ENCODE peak calls at places on chromosomes 13 and 19, in five cellular contexts. One of them, this sample, is unnamed.

GRCh38 chr19:48338802-48339660 is 13.7 kb downstream of the EMP3 start:
- DNase-seq in glutamatergic neuron: no peak
- DNase-seq in heart right ventricle: no peak
- DNase-seq in foreskin fibroblast: no peak
- DNase-seq in fibroblast of mammary gland: no peak
- DNase-seq in this sample: no peak

GRCh38 chr19:3266792-3267469 is 42.5 kb downstream of the CELF5 start:
- DNase-seq in fibroblast of mammary gland: no peak
- DNase-seq in foreskin fibroblast: no peak
- DNase-seq in heart right ventricle: no peak
- DNase-seq in glutamatergic neuron: no peak
- DNase-seq in this sample: no peak

GRCh38 chr13:112510002-112510780 is 77.8 kb downstream of the TUBGCP3 start:
- DNase-seq in glutamatergic neuron: peak; percentile 49
- DNase-seq in heart right ventricle: no peak
- DNase-seq in foreskin fibroblast: peak; percentile 80
- DNase-seq in fibroblast of mammary gland: peak; percentile 70
- DNase-seq in this sample: peak; percentile 52

GRCh38 chr19:30076751-30077670 is 135.0 kb downstream of the URI1 start:
- DNase-seq in glutamatergic neuron: peak; percentile 9
- DNase-seq in fibroblast of mammary gland: no peak
- DNase-seq in foreskin fibroblast: no peak
- DNase-seq in heart right ventricle: no peak
- DNase-seq in this sample: no peak

GRCh38 chr19:55407625-55408319 is at the start of gene UBE2S:
- DNase-seq in fibroblast of mammary gland: peak; percentile 99
- DNase-seq in foreskin fibroblast: peak; percentile 100
- DNase-seq in glutamatergic neuron: peak; percentile 96
- DNase-seq in heart right ventricle: peak; percentile 98
- DNase-seq in this sample: peak; percentile 98

GRCh38 chr19:19064811-19065745 is 1.3 kb downstream of the SLC25A42 start:
- DNase-seq in fibroblast of mammary gland: no peak
- DNase-seq in heart right ventricle: no peak
- DNase-seq in glutamatergic neuron: peak; percentile 34
- DNase-seq in foreskin fibroblast: peak; percentile 24
- DNase-seq in this sample: no peak

GRCh38 chr19:18940791-18941627 is at the start of gene HOMER3:
- DNase-seq in heart right ventricle: peak; percentile 88
- DNase-seq in glutamatergic neuron: peak; percentile 93
- DNase-seq in fibroblast of mammary gland: peak; percentile 39
- DNase-seq in foreskin fibroblast: peak; percentile 86
- DNase-seq in this sample: peak; percentile 19

GRCh38 chr19:1068111-1069001 is 1.4 kb downstream of the ARHGAP45 start:
- DNase-seq in heart right ventricle: peak; percentile 61
- DNase-seq in foreskin fibroblast: no peak
- DNase-seq in glutamatergic neuron: no peak
- DNase-seq in fibroblast of mammary gland: no peak
- DNase-seq in this sample: no peak

GRCh38 chr19:13604902-13605586 is 98.8 kb upstream of the CACNA1A start:
- DNase-seq in heart right ventricle: no peak
- DNase-seq in foreskin fibroblast: no peak
- DNase-seq in fibroblast of mammary gland: no peak
- DNase-seq in glutamatergic neuron: no peak
- DNase-seq in this sample: no peak

GRCh38 chr19:42595550-42596172 is 937 bp upstream of the CEACAM8 start:
- DNase-seq in foreskin fibroblast: no peak
- DNase-seq in glutamatergic neuron: no peak
- DNase-seq in fibroblast of mammary gland: no peak
- DNase-seq in heart right ventricle: no peak
- DNase-seq in this sample: no peak

GRCh38 chr13:68667863-68668262 is 1437.7 kb upstream of the PCDH9 start:
- DNase-seq in foreskin fibroblast: no peak
- DNase-seq in heart right ventricle: no peak
- DNase-seq in fibroblast of mammary gland: no peak
- DNase-seq in glutamatergic neuron: no peak
- DNase-seq in this sample: no peak

GRCh38 chr19:47542030-47542475 is 27.2 kb upstream of the NAPA start:
- DNase-seq in heart right ventricle: no peak
- DNase-seq in foreskin fibroblast: peak; percentile 35
- DNase-seq in fibroblast of mammary gland: peak; percentile 42
- DNase-seq in glutamatergic neuron: no peak
- DNase-seq in this sample: no peak

GRCh38 chr13:112916296-112916695 is 52.7 kb upstream of the MCF2L start:
- DNase-seq in glutamatergic neuron: no peak
- DNase-seq in heart right ventricle: no peak
- DNase-seq in foreskin fibroblast: no peak
- DNase-seq in fibroblast of mammary gland: no peak
- DNase-seq in this sample: no peak

GRCh38 chr19:18948075-18948975 is 7.3 kb upstream of the HOMER3 start:
- DNase-seq in heart right ventricle: no peak
- DNase-seq in glutamatergic neuron: no peak
- DNase-seq in fibroblast of mammary gland: no peak
- DNase-seq in foreskin fibroblast: no peak
- DNase-seq in this sample: no peak

GRCh38 chr19:13013649-13014048 is 18.4 kb downstream of the NFIX start:
- DNase-seq in glutamatergic neuron: no peak
- DNase-seq in heart right ventricle: no peak
- DNase-seq in fibroblast of mammary gland: peak; percentile 63
- DNase-seq in foreskin fibroblast: no peak
- DNase-seq in this sample: no peak

GRCh38 chr19:49691243-49692101 is 556 bp downstream of the CPT1C start:
- DNase-seq in fibroblast of mammary gland: peak; percentile 70
- DNase-seq in glutamatergic neuron: peak; percentile 94
- DNase-seq in foreskin fibroblast: peak; percentile 91
- DNase-seq in heart right ventricle: peak; percentile 64
- DNase-seq in this sample: peak; percentile 49

GRCh38 chr19:30682576-30683536 is 310.7 kb downstream of the ZNF536 start:
- DNase-seq in heart right ventricle: peak; percentile 74
- DNase-seq in glutamatergic neuron: peak; percentile 89
- DNase-seq in foreskin fibroblast: peak; percentile 95
- DNase-seq in fibroblast of mammary gland: peak; percentile 92
- DNase-seq in this sample: peak; percentile 76

GRCh38 chr19:24060687-24061356 is 26.2 kb upstream of the ZNF254 start:
- DNase-seq in foreskin fibroblast: peak; percentile 41
- DNase-seq in fibroblast of mammary gland: peak; percentile 59
- DNase-seq in glutamatergic neuron: no peak
- DNase-seq in heart right ventricle: no peak
- DNase-seq in this sample: no peak

GRCh38 chr19:33778089-33778791 is 18.4 kb upstream of the KCTD15 start:
- DNase-seq in heart right ventricle: peak; percentile 90
- DNase-seq in foreskin fibroblast: peak; percentile 88
- DNase-seq in fibroblast of mammary gland: peak; percentile 66
- DNase-seq in glutamatergic neuron: peak; percentile 92
- DNase-seq in this sample: peak; percentile 50

GRCh38 chr13:49279885-49280284 is 32.2 kb downstream of the CDADC1 start:
- DNase-seq in fibroblast of mammary gland: no peak
- DNase-seq in foreskin fibroblast: no peak
- DNase-seq in heart right ventricle: no peak
- DNase-seq in glutamatergic neuron: no peak
- DNase-seq in this sample: no peak

GRCh38 chr13:101474419-101474957 is 22.0 kb downstream of the ITGBL1 start:
- DNase-seq in heart right ventricle: no peak
- DNase-seq in foreskin fibroblast: peak; percentile 87
- DNase-seq in glutamatergic neuron: peak; percentile 41
- DNase-seq in fibroblast of mammary gland: peak; percentile 90
- DNase-seq in this sample: peak; percentile 78

GRCh38 chr13:108950333-108951010 is 321.1 kb downstream of the MYO16 start:
- DNase-seq in heart right ventricle: no peak
- DNase-seq in fibroblast of mammary gland: no peak
- DNase-seq in glutamatergic neuron: no peak
- DNase-seq in foreskin fibroblast: no peak
- DNase-seq in this sample: no peak

GRCh38 chr19:35138305-35138799 is 272 bp upstream of the FXYD1 start:
- DNase-seq in fibroblast of mammary gland: no peak
- DNase-seq in glutamatergic neuron: no peak
- DNase-seq in heart right ventricle: peak; percentile 76
- DNase-seq in foreskin fibroblast: peak; percentile 42
- DNase-seq in this sample: no peak

GRCh38 chr13:19601749-19602725 is 31.4 kb upstream of the MPHOSPH8 start:
- DNase-seq in fibroblast of mammary gland: peak; percentile 32
- DNase-seq in heart right ventricle: peak; percentile 38
- DNase-seq in glutamatergic neuron: peak; percentile 71
- DNase-seq in foreskin fibroblast: peak; percentile 72
- DNase-seq in this sample: no peak

GRCh38 chr19:36719687-36720556 is 32.5 kb downstream of the ZNF567 start:
- DNase-seq in glutamatergic neuron: no peak
- DNase-seq in heart right ventricle: no peak
- DNase-seq in foreskin fibroblast: peak; percentile 1
- DNase-seq in fibroblast of mammary gland: peak; percentile 7
- DNase-seq in this sample: no peak

GRCh38 chr19:29576761-29577661 is 29.1 kb upstream of the POP4 start:
- DNase-seq in fibroblast of mammary gland: peak; percentile 44
- DNase-seq in foreskin fibroblast: peak; percentile 7
- DNase-seq in heart right ventricle: no peak
- DNase-seq in glutamatergic neuron: no peak
- DNase-seq in this sample: peak; percentile 5

GRCh38 chr13:113967206-113967720 is 6.6 kb downstream of the C13orf46 start:
- DNase-seq in fibroblast of mammary gland: no peak
- DNase-seq in heart right ventricle: no peak
- DNase-seq in glutamatergic neuron: peak; percentile 6
- DNase-seq in foreskin fibroblast: no peak
- DNase-seq in this sample: no peak

GRCh38 chr19:30022659-30023058 is 80.6 kb downstream of the URI1 start:
- DNase-seq in foreskin fibroblast: no peak
- DNase-seq in heart right ventricle: no peak
- DNase-seq in fibroblast of mammary gland: no peak
- DNase-seq in glutamatergic neuron: no peak
- DNase-seq in this sample: no peak

GRCh38 chr19:45876161-45876410 is 9.9 kb downstream of the IRF2BP1 start:
- DNase-seq in fibroblast of mammary gland: no peak
- DNase-seq in heart right ventricle: no peak
- DNase-seq in glutamatergic neuron: no peak
- DNase-seq in foreskin fibroblast: no peak
- DNase-seq in this sample: no peak

GRCh38 chr19:37506387-37507166 is at the start of gene ZNF793:
- DNase-seq in heart right ventricle: peak; percentile 84
- DNase-seq in glutamatergic neuron: peak; percentile 96
- DNase-seq in fibroblast of mammary gland: peak; percentile 77
- DNase-seq in foreskin fibroblast: peak; percentile 80
- DNase-seq in this sample: peak; percentile 56

GRCh38 chr19:934865-935422 is 9.1 kb downstream of the ARID3A start:
- DNase-seq in fibroblast of mammary gland: peak; percentile 48
- DNase-seq in glutamatergic neuron: no peak
- DNase-seq in foreskin fibroblast: peak; percentile 85
- DNase-seq in heart right ventricle: peak; percentile 89
- DNase-seq in this sample: no peak

GRCh38 chr19:3671680-3672574 is 28.3 kb downstream of the PIP5K1C start:
- DNase-seq in heart right ventricle: no peak
- DNase-seq in glutamatergic neuron: no peak
- DNase-seq in fibroblast of mammary gland: peak; percentile 53
- DNase-seq in foreskin fibroblast: peak; percentile 67
- DNase-seq in this sample: peak; percentile 54

GRCh38 chr19:19405919-19406877 is 723 bp downstream of the GATAD2A start:
- DNase-seq in foreskin fibroblast: peak; percentile 74
- DNase-seq in fibroblast of mammary gland: peak; percentile 73
- DNase-seq in heart right ventricle: peak; percentile 61
- DNase-seq in glutamatergic neuron: peak; percentile 73
- DNase-seq in this sample: peak; percentile 30

GRCh38 chr19:19329199-19329598 is 8.6 kb downstream of the MAU2 start:
- DNase-seq in foreskin fibroblast: no peak
- DNase-seq in fibroblast of mammary gland: no peak
- DNase-seq in glutamatergic neuron: no peak
- DNase-seq in heart right ventricle: no peak
- DNase-seq in this sample: no peak

GRCh38 chr13:44974056-44974798 is 15.0 kb downstream of the NUFIP1 start:
- DNase-seq in glutamatergic neuron: no peak
- DNase-seq in foreskin fibroblast: peak; percentile 47
- DNase-seq in fibroblast of mammary gland: peak; percentile 68
- DNase-seq in heart right ventricle: no peak
- DNase-seq in this sample: no peak

GRCh38 chr13:79745141-79745540 is 264.2 kb downstream of the NDFIP2 start:
- DNase-seq in fibroblast of mammary gland: no peak
- DNase-seq in glutamatergic neuron: no peak
- DNase-seq in foreskin fibroblast: no peak
- DNase-seq in heart right ventricle: no peak
- DNase-seq in this sample: no peak

GRCh38 chr13:24215007-24215633 is 54.6 kb downstream of the SPATA13 start:
- DNase-seq in foreskin fibroblast: no peak
- DNase-seq in fibroblast of mammary gland: no peak
- DNase-seq in heart right ventricle: no peak
- DNase-seq in glutamatergic neuron: no peak
- DNase-seq in this sample: no peak

GRCh38 chr19:15649526-15649925 is 8.8 kb downstream of the CYP4F3 start:
- DNase-seq in heart right ventricle: no peak
- DNase-seq in foreskin fibroblast: no peak
- DNase-seq in glutamatergic neuron: no peak
- DNase-seq in fibroblast of mammary gland: no peak
- DNase-seq in this sample: no peak

DNA sequence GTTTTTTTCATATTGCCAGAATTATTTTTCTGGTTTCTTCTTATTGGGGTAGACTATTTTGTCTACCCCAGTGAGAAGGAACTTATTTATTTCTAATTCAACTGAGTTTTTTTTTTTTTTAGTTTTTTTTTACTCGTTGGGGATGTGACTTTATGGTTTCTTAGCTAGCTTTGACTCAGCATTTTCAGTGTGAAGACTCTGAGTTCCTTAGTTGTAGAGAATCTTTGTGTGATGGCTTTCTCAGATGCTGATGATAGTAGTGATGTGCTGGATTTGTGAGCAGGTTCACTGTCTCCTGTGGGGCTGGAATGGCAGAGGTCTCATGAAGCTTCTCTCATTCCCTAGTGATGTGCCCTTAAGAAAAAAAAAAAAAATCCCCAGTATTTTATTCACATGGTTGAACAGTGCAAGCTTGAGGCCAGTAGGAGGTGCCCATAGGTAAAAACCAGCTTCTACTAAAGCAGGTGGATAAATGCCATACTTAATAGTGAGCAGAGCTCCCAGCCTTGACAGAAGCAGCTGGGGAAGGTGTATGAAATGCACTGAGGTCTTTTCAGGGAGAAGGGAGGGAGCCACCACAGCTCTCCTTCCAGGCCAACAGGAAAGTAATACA is 106.2 kb upstream of the KLF5 start:
- DNase-seq in fibroblast of mammary gland: no peak
- DNase-seq in heart right ventricle: no peak
- DNase-seq in foreskin fibroblast: no peak
- DNase-seq in glutamatergic neuron: no peak
- DNase-seq in this sample: no peak
- TF ChIP-seq CTCF in fibroblast of mammary gland: no peak
- TF ChIP-seq CTCF in heart right ventricle: no peak
- TF ChIP-seq CTCF in foreskin fibroblast: no peak
- TF ChIP-seq CTCF in glutamatergic neuron: no peak
- TF ChIP-seq CTCF in this sample: peak; percentile 27

GRCh38 chr13:21050288-21051197 is 10.8 kb downstream of the LATS2 start:
- DNase-seq in heart right ventricle: no peak
- DNase-seq in foreskin fibroblast: no peak
- DNase-seq in fibroblast of mammary gland: no peak
- DNase-seq in glutamatergic neuron: no peak
- DNase-seq in this sample: no peak
- TF ChIP-seq CTCF in heart right ventricle: no peak
- TF ChIP-seq CTCF in foreskin fibroblast: no peak
- TF ChIP-seq CTCF in fibroblast of mammary gland: no peak
- TF ChIP-seq CTCF in glutamatergic neuron: no peak
- TF ChIP-seq CTCF in this sample: no peak

GRCh38 chr13:110715395-110716234 is 2.1 kb downstream of the ING1 start:
- DNase-seq in heart right ventricle: peak; percentile 97
- DNase-seq in glutamatergic neuron: peak; percentile 97
- DNase-seq in foreskin fibroblast: peak; percentile 99
- DNase-seq in fibroblast of mammary gland: peak; percentile 99
- DNase-seq in this sample: peak; percentile 100
- TF ChIP-seq CTCF in heart right ventricle: peak; percentile 51
- TF ChIP-seq CTCF in glutamatergic neuron: no peak
- TF ChIP-seq CTCF in foreskin fibroblast: peak; percentile 12
- TF ChIP-seq CTCF in fibroblast of mammary gland: no peak
- TF ChIP-seq CTCF in this sample: peak; percentile 52

GRCh38 chr19:17200408-17201079 is 14.6 kb upstream of the USE1 start:
- DNase-seq in heart right ventricle: no peak
- DNase-seq in glutamatergic neuron: no peak
- DNase-seq in foreskin fibroblast: no peak
- DNase-seq in fibroblast of mammary gland: no peak
- DNase-seq in this sample: no peak
- TF ChIP-seq CTCF in heart right ventricle: no peak
- TF ChIP-seq CTCF in glutamatergic neuron: no peak
- TF ChIP-seq CTCF in foreskin fibroblast: no peak
- TF ChIP-seq CTCF in fibroblast of mammary gland: no peak
- TF ChIP-seq CTCF in this sample: no peak

This sample was measured in HFFc6.